ENCODE peak calls at places on chromosome 22, in five cellular contexts. A is SJSA1, J is left ventricle myocardium inferior, D is H7, Y is OCI-LY7. S is an unnamed sample.

GRCh38 chr22:39241632-39242388 is 3.0 kb downstream of the PDGFB start:
- DNase-seq in A (no peak), J (no peak), D (peak; percentile 77), Y (no peak), S (no peak)

GRCh38 chr22:33969052-33969451 is 48.8 kb upstream of the LARGE1 start:
- DNase-seq in A (no peak), J (no peak), D (peak; percentile 26), Y (no peak), S (peak; percentile 77)

GRCh38 chr22:44729391-44730012 is 22.9 kb upstream of the ARHGAP8 start:
- DNase-seq in A (no peak), J (peak; percentile 57), D (peak; percentile 55), Y (no peak), S (no peak)

GRCh38 chr22:21447694-21448402 is 19.3 kb upstream of the TMEM191C start:
- DNase-seq in A (peak; percentile 36), J (no peak), D (peak; percentile 83), Y (no peak), S (no peak)

GRCh38 chr22:26579331-26579886 is 10.5 kb downstream of the TPST2 start:
- DNase-seq in A (no peak), J (no peak), D (no peak), Y (peak; percentile 73), S (no peak)

GRCh38 chr22:41998361-41999261 is at the start of gene WBP2NL:
- DNase-seq in A (no peak), J (peak; percentile 73), D (peak; percentile 69), Y (peak; percentile 86), S (peak; percentile 29)

GRCh38 chr22:35938226-35938625 is 90.4 kb downstream of the RBFOX2 start:
- DNase-seq in A (no peak), J (no peak), D (no peak), Y (no peak), S (no peak)

GRCh38 chr22:28441720-28442263 is 237.8 kb downstream of the TTC28 start:
- DNase-seq in A (no peak), J (no peak), D (peak; percentile 22), Y (no peak), S (no peak)

GRCh38 chr22:35258144-35258988 is 1.1 kb downstream of the HMGXB4 start:
- DNase-seq in A (no peak), J (no peak), D (peak; percentile 73), Y (peak; percentile 47), S (peak; percentile 0)

GRCh38 chr22:43118024-43118849 is 7.7 kb downstream of the BIK start:
- DNase-seq in A (no peak), J (no peak), D (peak; percentile 73), Y (peak; percentile 54), S (no peak)

GRCh38 chr22:43888740-43889139 is 3.1 kb downstream of the PNPLA5 start:
- DNase-seq in A (no peak), J (no peak), D (no peak), Y (no peak), S (no peak)

GRCh38 chr22:44485494-44485893 is 12.5 kb downstream of the RTL6 start:
- DNase-seq in A (no peak), J (no peak), D (no peak), Y (no peak), S (no peak)

GRCh38 chr22:39183991-39184585 is 31.6 kb upstream of the CBX7 start:
- DNase-seq in A (no peak), J (no peak), D (peak; percentile 81), Y (no peak), S (no peak)

GRCh38 chr22:19210188-19210587 is 31.7 kb upstream of the SLC25A1 start:
- DNase-seq in A (no peak), J (no peak), D (no peak), Y (no peak), S (no peak)

GRCh38 chr22:34992672-34993071 is 73.3 kb upstream of the ISX start:
- DNase-seq in A (no peak), J (no peak), D (no peak), Y (no peak), S (no peak)

GRCh38 chr22:31102441-31103081 is 4.8 kb downstream of the SELENOM start:
- DNase-seq in A (peak; percentile 91), J (peak; percentile 72), D (no peak), Y (no peak), S (no peak)

GRCh38 chr22:35198738-35199137 is 58.6 kb upstream of the HMGXB4 start:
- DNase-seq in A (no peak), J (no peak), D (no peak), Y (no peak), S (no peak)

GRCh38 chr22:44407404-44408226 is 90.4 kb downstream of the RTL6 start:
- DNase-seq in A (no peak), J (peak; percentile 28), D (peak; percentile 30), Y (no peak), S (no peak)

GRCh38 chr22:26658671-26659478 is 1.5 kb downstream of the MIAT start:
- DNase-seq in A (peak; percentile 83), J (no peak), D (peak; percentile 93), Y (peak; percentile 84), S (peak; percentile 93)

GRCh38 chr22:30893434-30894370 is 74.9 kb downstream of the MORC2 start:
- DNase-seq in A (peak; percentile 35), J (no peak), D (peak; percentile 33), Y (no peak), S (no peak)

GRCh38 chr22:25113316-25113721 is 86.3 kb upstream of the CRYBB3 start:
- DNase-seq in A (no peak), J (no peak), D (no peak), Y (no peak), S (no peak)

GRCh38 chr22:39622881-39623367 is 52.4 kb downstream of the CACNA1I start:
- DNase-seq in A (peak; percentile 65), J (peak; percentile 52), D (peak; percentile 94), Y (no peak), S (no peak)

GRCh38 chr22:17213976-17214375 is 5.3 kb downstream of the ADA2 start:
- DNase-seq in A (no peak), J (peak; percentile 67), D (peak; percentile 72), Y (peak; percentile 67), S (no peak)

GRCh38 chr22:35684270-35684700 is 33.4 kb upstream of the APOL5 start:
- DNase-seq in A (no peak), J (no peak), D (peak; percentile 24), Y (peak; percentile 49), S (no peak)

GRCh38 chr22:47098554-47098953 is 336.1 kb downstream of the TBC1D22A start:
- DNase-seq in A (no peak), J (no peak), D (no peak), Y (no peak), S (no peak)

GRCh38 chr22:42931421-42932196 is 74.5 kb upstream of the ARFGAP3 start:
- DNase-seq in A (no peak), J (no peak), D (no peak), Y (peak; percentile 65), S (no peak)

GRCh38 chr22:19892249-19892879 is 37.7 kb upstream of the GNB1L start:
- DNase-seq in A (no peak), J (no peak), D (peak; percentile 88), Y (peak; percentile 66), S (no peak)

GRCh38 chr22:17754233-17754925 is 19.9 kb downstream of the BID start:
- DNase-seq in A (no peak), J (no peak), D (peak; percentile 87), Y (peak; percentile 41), S (no peak)

GRCh38 chr22:48872271-48873260 is 955.1 kb downstream of the BRD1 start:
- DNase-seq in A (no peak), J (peak; percentile 8), D (peak; percentile 44), Y (no peak), S (no peak)

DNA sequence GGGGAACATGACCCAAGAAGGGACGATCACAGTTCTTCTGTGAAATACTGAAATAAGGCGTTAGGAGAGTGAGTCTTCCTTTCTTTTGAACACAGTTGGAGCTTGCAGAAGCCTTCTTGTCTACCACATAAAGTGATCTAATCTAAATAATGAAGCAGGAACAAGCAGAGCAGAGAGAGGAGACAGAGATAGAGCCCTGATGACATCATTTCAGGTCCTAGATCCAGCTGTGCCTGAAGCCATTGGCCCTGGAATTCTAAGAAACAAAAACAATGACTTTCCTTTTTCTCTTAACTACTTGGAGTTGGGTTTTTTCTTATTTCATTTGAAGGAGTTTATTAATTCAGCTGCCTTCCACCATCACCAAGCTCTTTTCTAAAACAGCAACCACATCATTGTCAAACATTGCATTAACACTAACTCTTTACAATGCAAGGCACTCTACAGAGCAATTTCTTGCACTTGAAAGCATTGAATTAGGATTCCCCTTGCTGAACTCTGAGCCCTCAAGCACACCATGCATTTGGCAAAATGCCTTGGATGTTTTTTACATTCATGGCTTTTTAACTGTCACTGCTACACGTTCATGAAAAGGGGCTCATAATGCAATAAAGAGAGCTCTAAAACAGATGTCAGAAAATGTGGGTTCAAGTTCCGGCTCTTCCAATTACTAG is 117.2 kb upstream of the TIMP3 start:
- DNase-seq in A (no peak), J (no peak), D (no peak), Y (no peak), S (no peak)
- H3K4me3 ChIP-seq in A (no peak overlapping the region), J (no peak overlapping the region), D (no peak overlapping the region), Y (no peak overlapping the region), S (no peak overlapping the region)

GRCh38 chr22:23204125-23204488 is 23.8 kb downstream of the BCR start:
- DNase-seq in A (no peak), J (no peak), D (no peak), Y (no peak), S (no peak)
- H3K4me3 ChIP-seq in A (no peak overlapping the region), J (no peak overlapping the region), D (no peak overlapping the region), Y (no peak overlapping the region), S (no peak overlapping the region)

GRCh38 chr22:37019309-37020191 is at the start of the genes MPST and TST:
- DNase-seq in A (peak; percentile 66), J (peak; percentile 83), D (peak; percentile 95), Y (peak; percentile 86), S (no peak)

GRCh38 chr22:37020192-37020479 is 594 bp downstream of the MPST start:
- DNase-seq in A (no peak), J (no peak), D (no peak), Y (peak; percentile 36), S (no peak)

GRCh38 chr22:37018086-37018814 is 997 bp downstream of the TST start:
- DNase-seq in A (no peak), J (no peak), D (no peak), Y (no peak), S (no peak)

GRCh38 chr22:37017356-37017755 is 1.9 kb downstream of the TST start:
- DNase-seq in A (no peak), J (no peak), D (no peak), Y (no peak), S (no peak)

GRCh38 chr22:37018815-37019308 is 385 bp downstream of the TST start:
- DNase-seq in A (peak; percentile 64), J (peak; percentile 74), D (peak; percentile 88), Y (no peak), S (no peak)
- H3K4me3 ChIP-seq in A (peak overlapping the region; percentile 97), J (peak overlapping the region; percentile 98), D (peak overlapping the region; percentile 91), Y (peak overlapping the region; percentile 90), S (peak overlapping the region; percentile 84)

DNA sequence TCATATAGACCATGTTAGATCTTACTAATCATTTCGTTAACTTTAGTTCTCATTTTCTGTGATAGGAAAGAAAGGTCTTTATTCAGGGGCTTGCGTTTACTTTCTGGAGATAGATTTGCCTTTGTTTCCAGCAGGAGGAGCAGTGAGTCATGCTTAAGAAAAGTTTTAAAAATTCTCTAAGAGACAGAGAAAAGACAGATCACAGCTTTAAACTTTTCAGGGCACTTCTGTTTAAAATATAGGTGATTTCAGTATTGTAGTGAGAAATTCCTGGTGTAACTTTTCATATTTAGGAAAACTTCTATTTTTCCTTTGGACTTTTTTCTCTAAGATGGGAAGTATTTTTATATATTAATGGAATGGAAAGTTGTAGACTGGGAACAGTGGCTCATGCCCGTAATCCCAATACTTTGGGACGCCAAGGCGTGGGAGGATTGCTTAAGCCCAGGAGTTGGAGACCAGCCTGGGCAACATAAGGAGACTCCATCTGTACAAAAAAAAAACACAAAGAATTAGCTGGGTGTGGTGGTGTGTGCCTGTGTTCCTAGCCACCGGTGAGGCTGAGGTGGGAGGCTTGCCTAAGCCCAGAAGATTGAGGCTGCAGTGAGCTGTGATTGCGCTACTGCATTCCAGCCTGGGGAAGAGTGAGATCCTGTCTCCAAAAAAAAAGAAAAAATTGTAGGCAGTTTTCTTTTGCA is 60.3 kb downstream of the ATXN10 start:
- DNase-seq in A (no peak), J (no peak), D (no peak), Y (peak; percentile 26), S (no peak)
- H3K4me3 ChIP-seq in A (no peak overlapping the region), J (no peak overlapping the region), D (no peak overlapping the region), Y (no peak overlapping the region), S (no peak overlapping the region)